ENCODE peak calls at places on chromosomes 5 and 9, in six cellular contexts. P, B, D, Z, R and T are unnamed samples.

GRCh38 chr5:114050087-114050486 is 311.8 kb upstream of the KCNN2 start:
- DNase-seq in P (no peak), B (no peak), D (no peak), Z (no peak), R (no peak), T (no peak)

GRCh38 chr5:58933891-58934628 is 351.2 kb downstream of the RAB3C start:
- DNase-seq in P (no peak), B (no peak), D (no peak), Z (no peak), R (peak), T (no peak)

GRCh38 chr5:56640763-56641406 is 174.5 kb upstream of the MAP3K1 start:
- DNase-seq in P (peak), B (no peak), D (peak), Z (no peak), R (no peak), T (no peak)

GRCh38 chr5:171207256-171207866 is 101.7 kb upstream of the TLX3 start:
- DNase-seq in P (no peak), B (peak), D (peak), Z (peak), R (peak), T (peak)

GRCh38 chr5:124662261-124662781 is 84.1 kb downstream of the ZNF608 start:
- DNase-seq in P (no peak), B (peak), D (peak), Z (no peak), R (no peak), T (no peak)

GRCh38 chr5:146344155-146345118 is 5.8 kb downstream of the POU4F3 start:
- DNase-seq in P (no peak), B (no peak), D (peak), Z (peak), R (no peak), T (no peak)

GRCh38 chr9:70425192-70425591 is 10.7 kb upstream of the KLF9 start:
- DNase-seq in P (no peak), B (no peak), D (no peak), Z (no peak), R (no peak), T (no peak)

GRCh38 chr9:131214457-131214856 is 61.9 kb downstream of the FAM78A start:
- DNase-seq in P (no peak), B (no peak), D (no peak), Z (peak), R (no peak), T (no peak)

GRCh38 chr5:65907138-65907537 is 19.2 kb upstream of the ERBIN start:
- DNase-seq in P (no peak), B (no peak), D (peak), Z (no peak), R (no peak), T (no peak)